ENCODE peak calls at places on chromosomes 6 and 20, in four cellular contexts. P is psoas muscle, A is astrocyte of the cerebellum, D is astrocyte of the spinal cord. R is an unnamed sample.

GRCh38 chr6:29071831-29072723 is 15.0 kb downstream of the OR2B3 start:
- DNase-seq in P (no peak), A (no peak), D (peak; percentile 1), R (peak; percentile 2)

GRCh38 chr6:106825156-106825555 is 149.4 kb downstream of the CD24 start:
- DNase-seq in P (no peak), A (no peak), D (no peak), R (no peak)

GRCh38 chr6:43630980-43631619 is 2.0 kb upstream of the GTPBP2 start:
- DNase-seq in P (no peak), A (no peak), D (no peak), R (no peak)

GRCh38 chr20:63850689-63851547 is 10.4 kb upstream of the ABHD16B start:
- DNase-seq in P (no peak), A (no peak), D (no peak), R (no peak)

GRCh38 chr6:106122941-106123337 is 36.8 kb downstream of the PRDM1 start:
- DNase-seq in P (no peak), A (no peak), D (no peak), R (no peak)

GRCh38 chr6:40922281-40922680 is 116.7 kb downstream of the UNC5CL start:
- DNase-seq in P (no peak), A (no peak), D (peak; percentile 11), R (no peak)

GRCh38 chr6:26204332-26205160 is 117.3 kb downstream of the HFE start:
- DNase-seq in P (peak; percentile 87), A (peak; percentile 99), D (peak; percentile 99), R (peak; percentile 99)

GRCh38 chr6:88013015-88013414 is 34.6 kb upstream of the SPACA1 start:
- DNase-seq in P (no peak), A (no peak), D (no peak), R (no peak)

GRCh38 chr20:32206383-32207210 is 946 bp downstream of the PLAGL2 start:
- DNase-seq in P (no peak), A (no peak), D (no peak), R (no peak)

GRCh38 chr20:47610247-47610944 is 108.7 kb downstream of the NCOA3 start:
- DNase-seq in P (no peak), A (peak; percentile 63), D (peak; percentile 88), R (peak; percentile 69)

GRCh38 chr6:154928325-154928922 is 66.7 kb upstream of the TIAM2 start:
- DNase-seq in P (no peak), A (peak; percentile 66), D (peak; percentile 74), R (peak; percentile 59)

GRCh38 chr6:22925920-22926587 is 356.7 kb downstream of the HDGFL1 start:
- DNase-seq in P (no peak), A (no peak), D (no peak), R (no peak)

GRCh38 chr20:5557123-5557522 is 193.1 kb upstream of the SHLD1 start:
- DNase-seq in P (peak; percentile 64), A (peak; percentile 12), D (peak; percentile 50), R (no peak)

GRCh38 chr20:59463541-59463940 is 140.8 kb upstream of the PHACTR3 start:
- DNase-seq in P (no peak), A (no peak), D (no peak), R (no peak)

GRCh38 chr6:156881687-156882629 is 104.8 kb downstream of the ARID1B start:
- DNase-seq in P (no peak), A (no peak), D (no peak), R (peak; percentile 22)

GRCh38 chr6:75800133-75800532 is 51.1 kb downstream of the MYO6 start:
- DNase-seq in P (no peak), A (no peak), D (no peak), R (no peak)

GRCh38 chr20:44717986-44718385 is 2.8 kb downstream of the CCN5 start:
- DNase-seq in P (peak; percentile 64), A (no peak), D (no peak), R (no peak)

GRCh38 chr20:10696650-10697049 is 22.9 kb upstream of the JAG1 start:
- DNase-seq in P (no peak), A (no peak), D (no peak), R (no peak)

GRCh38 chr20:63706852-63707557 is 771 bp downstream of the ARFRP1 start:
- DNase-seq in P (peak; percentile 72), A (no peak), D (no peak), R (no peak)

GRCh38 chr6:40210628-40211056 is 276.4 kb upstream of the MOCS1 start:
- DNase-seq in P (no peak), A (no peak), D (no peak), R (no peak)

GRCh38 chr6:89690944-89691324 is 52.4 kb upstream of the LYRM2 start:
- DNase-seq in P (no peak), A (no peak), D (peak; percentile 2), R (no peak)

GRCh38 chr20:17960927-17961599 is 7.5 kb downstream of the SNX5 start:
- DNase-seq in P (no peak), A (no peak), D (peak; percentile 85), R (no peak)

GRCh38 chr20:17959257-17959627 is 9.4 kb downstream of the SNX5 start:
- DNase-seq in P (no peak), A (no peak), D (no peak), R (no peak)

GRCh38 chr20:17964073-17964472 is 4.5 kb downstream of the SNX5 start:
- DNase-seq in P (no peak), A (no peak), D (no peak), R (no peak)

GRCh38 chr20:17963114-17963897 is 5.3 kb downstream of the SNX5 start:
- DNase-seq in P (no peak), A (no peak), D (no peak), R (no peak)

GRCh38 chr20:17961600-17961965 is 7.0 kb downstream of the SNX5 start:
- DNase-seq in P (no peak), A (no peak), D (peak; percentile 36), R (no peak)
- H3K4me3 ChIP-seq in P (peak overlapping the region; percentile 32), A (no peak overlapping the region), D (no peak overlapping the region), R (peak overlapping the region; percentile 26)

DNA sequence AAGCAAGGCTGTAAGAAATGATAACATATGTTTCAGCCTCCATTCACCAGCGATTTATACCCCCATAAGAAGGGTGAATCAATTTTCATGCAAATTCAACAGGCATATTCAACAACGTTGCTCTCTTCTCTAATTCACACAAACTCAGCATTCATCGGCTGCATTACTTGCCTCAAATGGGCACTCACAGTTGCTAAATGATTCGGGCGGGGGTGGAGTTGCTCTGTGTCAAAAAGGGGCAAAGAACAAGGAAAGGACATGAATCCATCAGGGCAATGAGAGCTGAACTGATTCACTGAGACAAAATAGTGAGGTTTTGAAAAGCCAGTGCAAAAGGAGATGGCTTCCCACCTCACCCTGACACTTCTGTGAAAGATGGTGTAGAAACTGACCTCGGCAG is 9.0 kb downstream of the MOXD1 start:
- DNase-seq in P (no peak), A (no peak), D (no peak), R (no peak)
- H3K4me3 ChIP-seq in P (no peak overlapping the region), A (no peak overlapping the region), D (no peak overlapping the region), R (peak overlapping the region; percentile 9)

GRCh38 chr6:47456536-47456975 is 21.0 kb upstream of the CD2AP start:
- DNase-seq in P (no peak), A (no peak), D (no peak), R (no peak)
- H3K4me3 ChIP-seq in P (no peak overlapping the region), A (no peak overlapping the region), D (no peak overlapping the region), R (no peak overlapping the region)

DNA sequence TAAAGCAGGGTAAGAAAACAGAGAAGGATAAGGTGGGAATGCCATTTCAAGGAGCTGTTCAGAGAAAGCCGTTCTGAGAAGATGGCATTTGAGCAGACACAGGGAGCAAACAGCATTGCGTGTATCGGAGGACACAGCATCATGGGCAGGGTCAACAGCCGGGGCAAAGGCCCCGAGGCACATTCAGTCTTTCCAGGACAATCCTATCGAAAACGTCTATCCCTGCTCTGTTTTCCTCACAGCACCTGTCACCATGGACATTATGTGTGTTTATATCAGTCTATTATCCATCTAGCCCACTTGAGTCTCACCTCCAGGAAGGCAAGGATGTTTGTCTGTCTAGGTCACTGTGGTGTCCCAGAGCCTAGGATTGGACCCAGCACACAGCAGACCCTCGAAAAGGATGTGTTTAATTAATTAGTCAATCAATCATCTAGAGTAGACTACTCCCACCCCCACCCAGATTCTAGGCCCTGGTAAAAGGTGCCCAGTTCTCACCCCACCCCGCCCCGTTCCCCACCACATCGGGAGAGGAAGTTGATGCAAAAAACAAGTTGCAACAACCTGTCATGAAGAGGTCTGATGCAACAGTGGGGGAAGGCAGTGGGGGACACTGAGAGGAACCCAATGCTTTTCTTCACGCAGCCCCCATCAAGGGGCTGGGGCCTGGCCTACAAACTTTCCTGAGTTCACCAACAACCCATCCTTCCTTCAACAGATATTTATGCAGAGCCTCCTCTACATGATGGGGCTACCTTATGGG is 66.6 kb downstream of the PREX1 start:
- DNase-seq in P (no peak), A (no peak), D (no peak), R (no peak)
- H3K4me3 ChIP-seq in P (no peak overlapping the region), A (no peak overlapping the region), D (no peak overlapping the region), R (no peak overlapping the region)

DNA sequence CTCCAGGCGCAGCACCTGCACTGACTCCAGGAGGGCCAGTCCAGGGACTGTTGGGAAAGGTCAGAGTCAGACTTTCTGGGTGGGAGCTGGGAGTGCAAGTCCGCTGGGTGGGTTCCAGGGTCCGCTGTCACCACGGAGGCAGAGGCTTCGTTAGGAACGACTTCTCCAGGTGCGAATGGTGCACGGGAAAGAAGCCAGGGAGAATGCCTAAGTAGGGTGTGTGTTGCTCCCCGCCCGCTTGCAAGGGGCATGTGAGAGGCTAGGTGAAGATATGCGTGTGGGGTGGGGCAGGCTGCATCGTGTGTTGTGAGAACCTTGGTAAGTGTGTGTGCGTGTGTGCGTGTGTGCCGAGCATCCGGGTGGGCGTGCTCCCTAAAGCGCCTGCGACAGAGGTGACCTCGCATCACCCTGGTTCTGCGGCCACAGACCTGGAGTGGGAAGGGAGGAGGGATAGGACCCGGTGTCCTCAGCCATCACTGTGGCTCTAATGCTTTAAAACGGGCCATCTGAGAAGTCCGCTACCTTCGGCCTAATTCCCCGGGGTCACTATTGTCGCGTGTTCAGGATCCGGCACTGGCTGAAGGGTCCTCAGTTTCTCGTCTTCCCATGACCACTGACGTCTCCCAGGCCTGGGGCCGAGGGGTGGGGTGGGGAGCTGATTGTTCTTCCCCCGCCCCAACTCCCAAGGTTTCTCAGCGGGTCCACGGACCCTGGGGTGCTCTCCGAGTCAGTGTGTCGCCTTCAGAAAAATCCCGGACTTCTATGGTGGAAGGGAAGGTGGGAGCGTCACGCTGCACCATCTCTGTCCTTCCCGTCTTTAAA is 6.1 kb downstream of the SLC32A1 start:
- DNase-seq in P (no peak), A (no peak), D (no peak), R (no peak)
- H3K4me3 ChIP-seq in P (peak overlapping the region; percentile 46), A (no peak overlapping the region), D (no peak overlapping the region), R (no peak overlapping the region)

DNA sequence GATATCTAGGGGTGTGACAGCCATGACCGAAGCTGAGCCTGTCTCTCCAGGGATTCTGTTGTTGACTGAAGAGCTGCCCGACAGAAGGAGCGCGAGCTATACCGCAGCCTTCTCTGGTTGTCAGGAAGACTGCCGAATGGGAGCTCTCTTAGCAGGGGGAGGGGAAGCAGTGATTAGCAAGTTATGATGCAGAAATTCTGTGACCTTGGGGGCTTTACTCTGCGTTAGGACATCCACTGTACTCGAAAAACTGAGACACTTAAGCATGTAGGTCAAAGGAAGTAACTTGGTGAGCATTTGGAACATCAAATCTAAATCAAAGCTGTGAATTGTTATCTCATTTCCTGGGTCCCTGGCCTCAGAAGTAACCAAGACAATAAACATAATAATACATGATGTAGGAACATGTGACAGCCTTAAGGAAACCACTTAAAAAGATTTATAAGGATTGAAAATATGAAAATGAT is 84.7 kb downstream of the MAP3K4 start:
- DNase-seq in P (no peak), A (no peak), D (no peak), R (no peak)
- H3K4me3 ChIP-seq in P (no peak overlapping the region), A (no peak overlapping the region), D (no peak overlapping the region), R (no peak overlapping the region)

DNA sequence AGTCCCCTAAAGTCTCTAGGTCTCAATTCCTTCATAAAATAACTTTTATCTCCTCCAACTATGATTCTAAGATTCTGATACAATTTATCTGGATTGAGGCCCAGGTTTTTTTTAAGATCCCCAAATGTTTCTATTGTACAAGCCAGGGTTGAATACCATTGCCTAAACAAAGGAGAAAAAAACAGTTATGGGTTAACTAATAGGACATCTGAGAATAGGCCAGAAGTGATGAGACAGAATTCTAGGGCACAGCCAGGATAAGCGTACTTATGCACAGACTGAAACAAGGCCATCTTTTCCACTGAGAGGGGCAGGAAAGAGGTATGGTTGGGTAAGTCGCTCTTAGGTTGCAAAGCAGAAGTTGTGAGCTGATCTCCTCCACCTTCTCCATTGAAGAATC is 26.4 kb downstream of the EPB41L2 start:
- DNase-seq in P (no peak), A (no peak), D (no peak), R (no peak)
- H3K4me3 ChIP-seq in P (no peak overlapping the region), A (no peak overlapping the region), D (no peak overlapping the region), R (no peak overlapping the region)